ENCODE peak calls at places on chromosome 13, in five cellular contexts. One of them, this sample, is unnamed.

GRCh38 chr13:68185767-68186166 is 955.6 kb upstream of the PCDH9 start:
- DNase-seq in psoas muscle: no peak
- DNase-seq in retinal pigment epithelial cell: peak; percentile 8
- DNase-seq in progenitor cell of endocrine pancreas: no peak
- DNase-seq in neural crest cell: no peak
- DNase-seq in this sample: no peak

GRCh38 chr13:109938255-109938936 is 152.0 kb upstream of the IRS2 start:
- DNase-seq in psoas muscle: no peak
- DNase-seq in retinal pigment epithelial cell: peak; percentile 85
- DNase-seq in progenitor cell of endocrine pancreas: no peak
- DNase-seq in neural crest cell: no peak
- DNase-seq in this sample: no peak

GRCh38 chr13:110319774-110320509 is 12.9 kb downstream of the COL4A2 start:
- DNase-seq in psoas muscle: no peak
- DNase-seq in retinal pigment epithelial cell: no peak
- DNase-seq in progenitor cell of endocrine pancreas: no peak
- DNase-seq in neural crest cell: no peak
- DNase-seq in this sample: no peak

GRCh38 chr13:113669231-113669870 is 2.3 kb downstream of the GRK1 start:
- DNase-seq in psoas muscle: peak; percentile 40
- DNase-seq in retinal pigment epithelial cell: no peak
- DNase-seq in progenitor cell of endocrine pancreas: no peak
- DNase-seq in neural crest cell: no peak
- DNase-seq in this sample: peak; percentile 10

GRCh38 chr13:69828527-69828926 is 279.1 kb upstream of the ATXN8OS start:
- DNase-seq in psoas muscle: no peak
- DNase-seq in retinal pigment epithelial cell: no peak
- DNase-seq in progenitor cell of endocrine pancreas: no peak
- DNase-seq in neural crest cell: no peak
- DNase-seq in this sample: no peak

GRCh38 chr13:109783815-109784589 is 2.4 kb downstream of the IRS2 start:
- DNase-seq in psoas muscle: peak; percentile 57
- DNase-seq in retinal pigment epithelial cell: no peak
- DNase-seq in progenitor cell of endocrine pancreas: no peak
- DNase-seq in neural crest cell: no peak
- DNase-seq in this sample: no peak

GRCh38 chr13:99162962-99163361 is 37.7 kb upstream of the UBAC2 start:
- DNase-seq in psoas muscle: no peak
- DNase-seq in retinal pigment epithelial cell: no peak
- DNase-seq in progenitor cell of endocrine pancreas: no peak
- DNase-seq in neural crest cell: no peak
- DNase-seq in this sample: no peak

GRCh38 chr13:22092791-22093545 is 422.1 kb downstream of the FGF9 start:
- DNase-seq in psoas muscle: no peak
- DNase-seq in retinal pigment epithelial cell: no peak
- DNase-seq in progenitor cell of endocrine pancreas: no peak
- DNase-seq in neural crest cell: no peak
- DNase-seq in this sample: no peak

GRCh38 chr13:65631078-65631477 is 1599.1 kb downstream of the PCDH9 start:
- DNase-seq in psoas muscle: no peak
- DNase-seq in retinal pigment epithelial cell: no peak
- DNase-seq in progenitor cell of endocrine pancreas: no peak
- DNase-seq in neural crest cell: no peak
- DNase-seq in this sample: no peak

GRCh38 chr13:25319781-25320180 is 18.4 kb downstream of the NUP58 start:
- DNase-seq in psoas muscle: no peak
- DNase-seq in retinal pigment epithelial cell: no peak
- DNase-seq in progenitor cell of endocrine pancreas: no peak
- DNase-seq in neural crest cell: no peak
- DNase-seq in this sample: no peak

GRCh38 chr13:94343243-94343585 is 136.3 kb downstream of the DCT start:
- DNase-seq in psoas muscle: no peak
- DNase-seq in retinal pigment epithelial cell: peak; percentile 85
- DNase-seq in progenitor cell of endocrine pancreas: no peak
- DNase-seq in neural crest cell: no peak
- DNase-seq in this sample: no peak

GRCh38 chr13:103156346-103156998 is 90.3 kb upstream of the SLC10A2 start:
- DNase-seq in psoas muscle: no peak
- DNase-seq in retinal pigment epithelial cell: no peak
- DNase-seq in progenitor cell of endocrine pancreas: no peak
- DNase-seq in neural crest cell: no peak
- DNase-seq in this sample: no peak

GRCh38 chr13:75073791-75074190 is 408.2 kb downstream of the TBC1D4 start:
- DNase-seq in psoas muscle: no peak
- DNase-seq in retinal pigment epithelial cell: no peak
- DNase-seq in progenitor cell of endocrine pancreas: no peak
- DNase-seq in neural crest cell: no peak
- DNase-seq in this sample: no peak

GRCh38 chr13:31629085-31629785 is 110.1 kb upstream of the RXFP2 start:
- DNase-seq in psoas muscle: no peak
- DNase-seq in retinal pigment epithelial cell: no peak
- DNase-seq in progenitor cell of endocrine pancreas: no peak
- DNase-seq in neural crest cell: no peak
- DNase-seq in this sample: no peak

GRCh38 chr13:52949744-52950143 is 78.9 kb upstream of the OLFM4 start:
- DNase-seq in psoas muscle: peak; percentile 52
- DNase-seq in retinal pigment epithelial cell: no peak
- DNase-seq in progenitor cell of endocrine pancreas: no peak
- DNase-seq in neural crest cell: no peak
- DNase-seq in this sample: no peak

GRCh38 chr13:67353891-67354459 is 123.8 kb upstream of the PCDH9 start:
- DNase-seq in psoas muscle: no peak
- DNase-seq in retinal pigment epithelial cell: no peak
- DNase-seq in progenitor cell of endocrine pancreas: no peak
- DNase-seq in neural crest cell: no peak
- DNase-seq in this sample: no peak

GRCh38 chr13:37889102-37889501 is 19.5 kb upstream of the TRPC4 start:
- DNase-seq in psoas muscle: no peak
- DNase-seq in retinal pigment epithelial cell: no peak
- DNase-seq in progenitor cell of endocrine pancreas: no peak
- DNase-seq in neural crest cell: no peak
- DNase-seq in this sample: no peak

GRCh38 chr13:35879111-35879510 is 252.1 kb downstream of the DCLK1 start:
- DNase-seq in psoas muscle: no peak
- DNase-seq in retinal pigment epithelial cell: no peak
- DNase-seq in progenitor cell of endocrine pancreas: no peak
- DNase-seq in neural crest cell: no peak
- DNase-seq in this sample: no peak

GRCh38 chr13:108495686-108496363 is 133.6 kb upstream of the MYO16 start:
- DNase-seq in psoas muscle: no peak
- DNase-seq in retinal pigment epithelial cell: no peak
- DNase-seq in progenitor cell of endocrine pancreas: peak; percentile 25
- DNase-seq in neural crest cell: peak; percentile 38
- DNase-seq in this sample: peak; percentile 43

DNA sequence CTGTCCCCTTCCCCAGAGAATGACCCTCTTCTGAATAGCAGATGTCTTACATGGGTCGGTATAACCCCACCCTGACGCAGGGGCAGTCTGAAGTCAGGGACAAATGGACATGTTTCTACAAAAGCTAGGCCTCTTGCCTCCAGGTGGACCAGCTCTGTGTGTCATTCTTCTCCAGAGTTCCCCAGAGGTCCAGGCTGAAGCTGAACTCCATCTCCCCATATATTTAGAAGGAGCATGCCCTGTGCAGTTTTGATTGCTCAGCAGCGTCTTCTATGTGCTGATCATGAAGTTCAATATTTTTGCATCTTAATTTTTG is 8.8 kb upstream of the NALCN start:
- DNase-seq in psoas muscle: no peak
- DNase-seq in retinal pigment epithelial cell: no peak
- DNase-seq in progenitor cell of endocrine pancreas: no peak
- DNase-seq in neural crest cell: no peak
- DNase-seq in this sample: no peak
- TF ChIP-seq CTCF in psoas muscle: no peak
- TF ChIP-seq CTCF in retinal pigment epithelial cell: no peak
- TF ChIP-seq CTCF in progenitor cell of endocrine pancreas: no peak
- TF ChIP-seq CTCF in neural crest cell: no peak
- TF ChIP-seq CTCF in this sample: no peak

GRCh38 chr13:57716295-57716694 is 84.8 kb downstream of the PCDH17 start:
- DNase-seq in psoas muscle: no peak
- DNase-seq in retinal pigment epithelial cell: no peak
- DNase-seq in progenitor cell of endocrine pancreas: no peak
- DNase-seq in neural crest cell: no peak
- DNase-seq in this sample: no peak
- TF ChIP-seq CTCF in psoas muscle: no peak
- TF ChIP-seq CTCF in retinal pigment epithelial cell: no peak
- TF ChIP-seq CTCF in progenitor cell of endocrine pancreas: peak; percentile 46
- TF ChIP-seq CTCF in neural crest cell: no peak
- TF ChIP-seq CTCF in this sample: no peak

GRCh38 chr13:86567119-86567518 is 767.9 kb upstream of the SLITRK6 start:
- DNase-seq in psoas muscle: no peak
- DNase-seq in retinal pigment epithelial cell: no peak
- DNase-seq in progenitor cell of endocrine pancreas: no peak
- DNase-seq in neural crest cell: no peak
- DNase-seq in this sample: no peak
- TF ChIP-seq CTCF in psoas muscle: no peak
- TF ChIP-seq CTCF in retinal pigment epithelial cell: no peak
- TF ChIP-seq CTCF in progenitor cell of endocrine pancreas: peak; percentile 47
- TF ChIP-seq CTCF in neural crest cell: no peak
- TF ChIP-seq CTCF in this sample: no peak

GRCh38 chr13:23375007-23375971 is 58.2 kb downstream of the SACS start:
- DNase-seq in psoas muscle: peak; percentile 98
- DNase-seq in retinal pigment epithelial cell: peak; percentile 66
- DNase-seq in progenitor cell of endocrine pancreas: peak; percentile 89
- DNase-seq in neural crest cell: peak; percentile 92
- DNase-seq in this sample: peak; percentile 91
- TF ChIP-seq CTCF in psoas muscle: peak; percentile 39
- TF ChIP-seq CTCF in retinal pigment epithelial cell: no peak
- TF ChIP-seq CTCF in progenitor cell of endocrine pancreas: peak; percentile 52
- TF ChIP-seq CTCF in neural crest cell: peak; percentile 44
- TF ChIP-seq CTCF in this sample: peak; percentile 26

GRCh38 chr13:82480415-82480814 is 1401.9 kb downstream of the SLITRK1 start:
- DNase-seq in psoas muscle: no peak
- DNase-seq in retinal pigment epithelial cell: no peak
- DNase-seq in progenitor cell of endocrine pancreas: no peak
- DNase-seq in neural crest cell: no peak
- DNase-seq in this sample: no peak
- TF ChIP-seq CTCF in psoas muscle: no peak
- TF ChIP-seq CTCF in retinal pigment epithelial cell: peak; percentile 48
- TF ChIP-seq CTCF in progenitor cell of endocrine pancreas: peak; percentile 43
- TF ChIP-seq CTCF in neural crest cell: peak; percentile 53
- TF ChIP-seq CTCF in this sample: no peak

DNA sequence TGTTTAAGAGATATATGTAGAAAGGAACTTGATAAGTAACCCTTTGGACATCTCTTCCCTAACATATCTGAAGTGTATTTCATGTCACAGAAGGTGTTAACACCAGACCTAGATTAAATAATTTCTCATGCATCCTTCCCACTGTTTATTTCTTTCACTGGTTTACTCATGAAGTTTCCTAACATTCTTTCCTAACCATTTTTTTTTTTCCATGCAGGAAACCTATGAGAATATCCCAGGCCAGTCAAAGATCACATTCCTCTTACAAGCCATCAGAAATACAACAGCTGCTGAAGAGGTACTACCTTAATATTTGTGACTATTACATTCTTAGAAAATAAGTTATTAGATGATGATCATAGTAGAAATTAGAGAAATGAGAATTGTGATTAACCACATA is 28.8 kb downstream of the IPO5 start:
- DNase-seq in psoas muscle: no peak
- DNase-seq in retinal pigment epithelial cell: no peak
- DNase-seq in progenitor cell of endocrine pancreas: no peak
- DNase-seq in neural crest cell: no peak
- DNase-seq in this sample: no peak
- TF ChIP-seq CTCF in psoas muscle: no peak
- TF ChIP-seq CTCF in retinal pigment epithelial cell: no peak
- TF ChIP-seq CTCF in progenitor cell of endocrine pancreas: no peak
- TF ChIP-seq CTCF in neural crest cell: no peak
- TF ChIP-seq CTCF in this sample: no peak

DNA sequence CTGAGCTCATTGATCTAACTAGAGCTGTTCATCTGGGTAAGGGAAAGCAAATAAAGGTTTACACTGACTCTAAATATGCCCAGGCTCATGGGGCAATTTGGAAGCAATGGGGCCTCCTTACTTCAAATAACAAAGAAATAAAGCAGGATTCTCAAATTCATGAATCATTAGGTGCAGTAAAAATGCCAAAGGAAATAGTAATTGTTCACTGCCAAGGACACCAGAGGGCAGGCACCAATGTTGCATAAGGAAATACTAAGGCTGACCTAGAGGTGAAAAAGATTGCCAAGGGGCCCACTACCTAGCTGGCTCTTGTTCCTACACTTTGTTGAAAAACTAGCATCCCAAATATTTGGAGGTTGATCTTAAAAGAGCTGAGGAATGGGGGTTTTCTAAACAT is 1686.7 kb upstream of the MIR17HG start:
- DNase-seq in psoas muscle: no peak
- DNase-seq in retinal pigment epithelial cell: no peak
- DNase-seq in progenitor cell of endocrine pancreas: no peak
- DNase-seq in neural crest cell: no peak
- DNase-seq in this sample: no peak
- TF ChIP-seq CTCF in psoas muscle: no peak
- TF ChIP-seq CTCF in retinal pigment epithelial cell: peak; percentile 5
- TF ChIP-seq CTCF in progenitor cell of endocrine pancreas: no peak
- TF ChIP-seq CTCF in neural crest cell: no peak
- TF ChIP-seq CTCF in this sample: no peak

This sample was measured in mesothelial cell of epicardium.